ENCODE peak calls at places on chromosomes 5 and 9, in ten cellular contexts. One of them, this sample, is unnamed. For H3K4me1, the result is how much of the 10 kb centered on the place peaks cover.

GRCh38 chr9:134316444-134317160 is 9.7 kb upstream of the RXRA start:
- DNase-seq in endodermal cell: no peak
- DNase-seq in esophagus squamous epithelium: no peak
- DNase-seq in A549: no peak
- DNase-seq in stomach: no peak
- DNase-seq in adrenal gland: no peak
- DNase-seq in aorta: peak
- DNase-seq in naive thymus-derived CD4-positive, alpha-beta T cell: peak
- DNase-seq in spleen: peak
- DNase-seq in ovary: peak
- DNase-seq in this sample: no peak

GRCh38 chr9:92328225-92328624 is 2.5 kb downstream of the CENPP start:
- DNase-seq in naive thymus-derived CD4-positive, alpha-beta T cell: no peak
- DNase-seq in spleen: no peak
- DNase-seq in stomach: no peak
- DNase-seq in adrenal gland: no peak
- DNase-seq in A549: peak
- DNase-seq in endodermal cell: no peak
- DNase-seq in aorta: no peak
- DNase-seq in ovary: no peak
- DNase-seq in esophagus squamous epithelium: no peak
- DNase-seq in this sample: no peak

GRCh38 chr5:25414746-25415145 is 770.0 kb upstream of the CDH10 start:
- DNase-seq in endodermal cell: no peak
- DNase-seq in A549: no peak
- DNase-seq in aorta: no peak
- DNase-seq in naive thymus-derived CD4-positive, alpha-beta T cell: no peak
- DNase-seq in adrenal gland: no peak
- DNase-seq in stomach: no peak
- DNase-seq in spleen: no peak
- DNase-seq in ovary: no peak
- DNase-seq in esophagus squamous epithelium: no peak
- DNase-seq in this sample: no peak

GRCh38 chr5:170585278-170585677 is 81.5 kb downstream of the KCNIP1 start:
- DNase-seq in adrenal gland: no peak
- DNase-seq in esophagus squamous epithelium: no peak
- DNase-seq in spleen: no peak
- DNase-seq in stomach: no peak
- DNase-seq in ovary: no peak
- DNase-seq in A549: no peak
- DNase-seq in aorta: no peak
- DNase-seq in endodermal cell: no peak
- DNase-seq in naive thymus-derived CD4-positive, alpha-beta T cell: no peak
- DNase-seq in this sample: no peak

GRCh38 chr5:72231989-72232703 is 87.9 kb downstream of the MRPS27 start:
- DNase-seq in aorta: no peak
- DNase-seq in naive thymus-derived CD4-positive, alpha-beta T cell: no peak
- DNase-seq in A549: no peak
- DNase-seq in ovary: no peak
- DNase-seq in stomach: no peak
- DNase-seq in esophagus squamous epithelium: no peak
- DNase-seq in spleen: no peak
- DNase-seq in adrenal gland: no peak
- DNase-seq in endodermal cell: no peak
- DNase-seq in this sample: no peak

GRCh38 chr5:142079243-142079642 is 29.3 kb upstream of the NDFIP1 start:
- DNase-seq in naive thymus-derived CD4-positive, alpha-beta T cell: no peak
- DNase-seq in esophagus squamous epithelium: no peak
- DNase-seq in aorta: no peak
- DNase-seq in A549: no peak
- DNase-seq in spleen: no peak
- DNase-seq in ovary: no peak
- DNase-seq in adrenal gland: no peak
- DNase-seq in endodermal cell: peak
- DNase-seq in stomach: no peak
- DNase-seq in this sample: no peak

GRCh38 chr9:123058834-123059233 is 25.4 kb downstream of the GPR21 start:
- DNase-seq in stomach: no peak
- DNase-seq in spleen: no peak
- DNase-seq in endodermal cell: no peak
- DNase-seq in esophagus squamous epithelium: no peak
- DNase-seq in naive thymus-derived CD4-positive, alpha-beta T cell: no peak
- DNase-seq in aorta: no peak
- DNase-seq in adrenal gland: no peak
- DNase-seq in ovary: no peak
- DNase-seq in A549: no peak
- DNase-seq in this sample: no peak

GRCh38 chr5:41122459-41122858 is 51.3 kb upstream of the MROH2B start:
- DNase-seq in adrenal gland: no peak
- DNase-seq in spleen: no peak
- DNase-seq in endodermal cell: peak
- DNase-seq in A549: no peak
- DNase-seq in aorta: no peak
- DNase-seq in esophagus squamous epithelium: no peak
- DNase-seq in ovary: no peak
- DNase-seq in stomach: no peak
- DNase-seq in naive thymus-derived CD4-positive, alpha-beta T cell: no peak
- DNase-seq in this sample: no peak

GRCh38 chr5:152349683-152350526 is 55.2 kb downstream of the NMUR2 start:
- DNase-seq in adrenal gland: peak
- DNase-seq in A549: peak
- DNase-seq in ovary: no peak
- DNase-seq in stomach: peak
- DNase-seq in naive thymus-derived CD4-positive, alpha-beta T cell: no peak
- DNase-seq in aorta: peak
- DNase-seq in spleen: no peak
- DNase-seq in endodermal cell: peak
- DNase-seq in esophagus squamous epithelium: no peak
- DNase-seq in this sample: no peak

GRCh38 chr5:13771011-13771571 is 173.4 kb downstream of the DNAH5 start:
- DNase-seq in aorta: no peak
- DNase-seq in spleen: no peak
- DNase-seq in ovary: no peak
- DNase-seq in esophagus squamous epithelium: no peak
- DNase-seq in adrenal gland: no peak
- DNase-seq in stomach: no peak
- DNase-seq in endodermal cell: no peak
- DNase-seq in A549: no peak
- DNase-seq in naive thymus-derived CD4-positive, alpha-beta T cell: no peak
- DNase-seq in this sample: no peak

GRCh38 chr5:160970605-160971191 is 118.7 kb upstream of the ATP10B start:
- DNase-seq in ovary: no peak
- DNase-seq in aorta: no peak
- DNase-seq in adrenal gland: no peak
- DNase-seq in A549: no peak
- DNase-seq in naive thymus-derived CD4-positive, alpha-beta T cell: no peak
- DNase-seq in endodermal cell: no peak
- DNase-seq in stomach: no peak
- DNase-seq in esophagus squamous epithelium: no peak
- DNase-seq in spleen: no peak
- DNase-seq in this sample: no peak

GRCh38 chr9:124222109-124222508 is 35.6 kb upstream of the NEK6 start:
- DNase-seq in ovary: no peak
- DNase-seq in spleen: peak
- DNase-seq in aorta: no peak
- DNase-seq in endodermal cell: peak
- DNase-seq in A549: no peak
- DNase-seq in naive thymus-derived CD4-positive, alpha-beta T cell: no peak
- DNase-seq in esophagus squamous epithelium: no peak
- DNase-seq in stomach: no peak
- DNase-seq in adrenal gland: no peak
- DNase-seq in this sample: no peak

GRCh38 chr9:124219290-124219605 is 38.5 kb upstream of the NEK6 start:
- DNase-seq in stomach: no peak
- DNase-seq in endodermal cell: peak
- DNase-seq in adrenal gland: no peak
- DNase-seq in spleen: peak
- DNase-seq in A549: no peak
- DNase-seq in esophagus squamous epithelium: no peak
- DNase-seq in naive thymus-derived CD4-positive, alpha-beta T cell: no peak
- DNase-seq in ovary: no peak
- DNase-seq in aorta: no peak
- DNase-seq in this sample: no peak

GRCh38 chr9:124221685-124222084 is 36.1 kb upstream of the NEK6 start:
- DNase-seq in aorta: no peak
- DNase-seq in spleen: peak
- DNase-seq in ovary: no peak
- DNase-seq in naive thymus-derived CD4-positive, alpha-beta T cell: no peak
- DNase-seq in adrenal gland: no peak
- DNase-seq in esophagus squamous epithelium: no peak
- DNase-seq in stomach: no peak
- DNase-seq in A549: no peak
- DNase-seq in endodermal cell: no peak
- DNase-seq in this sample: no peak

GRCh38 chr9:124218438-124219289 is 39.1 kb upstream of the NEK6 start:
- DNase-seq in A549: peak
- DNase-seq in esophagus squamous epithelium: no peak
- DNase-seq in ovary: no peak
- DNase-seq in stomach: peak
- DNase-seq in spleen: peak
- DNase-seq in aorta: no peak
- DNase-seq in endodermal cell: peak
- DNase-seq in naive thymus-derived CD4-positive, alpha-beta T cell: no peak
- DNase-seq in adrenal gland: no peak
- DNase-seq in this sample: no peak

GRCh38 chr9:124220551-124221451 is 36.9 kb upstream of the NEK6 start:
- DNase-seq in aorta: no peak
- DNase-seq in stomach: peak
- DNase-seq in esophagus squamous epithelium: no peak
- DNase-seq in endodermal cell: peak
- DNase-seq in spleen: peak
- DNase-seq in ovary: no peak
- DNase-seq in naive thymus-derived CD4-positive, alpha-beta T cell: no peak
- DNase-seq in adrenal gland: no peak
- DNase-seq in A549: peak
- DNase-seq in this sample: no peak
- H3K4me1 ChIP-seq in aorta: under half
- H3K4me1 ChIP-seq in stomach: half or more
- H3K4me1 ChIP-seq in esophagus squamous epithelium: half or more
- H3K4me1 ChIP-seq in endodermal cell: under half
- H3K4me1 ChIP-seq in spleen: half or more
- H3K4me1 ChIP-seq in ovary: under half
- H3K4me1 ChIP-seq in naive thymus-derived CD4-positive, alpha-beta T cell: under half
- H3K4me1 ChIP-seq in adrenal gland: under half
- H3K4me1 ChIP-seq in A549: under half
- H3K4me1 ChIP-seq in this sample: under half

GRCh38 chr5:123450641-123451421 is 27.6 kb upstream of the CEP120 start:
- DNase-seq in naive thymus-derived CD4-positive, alpha-beta T cell: no peak
- DNase-seq in A549: no peak
- DNase-seq in adrenal gland: no peak
- DNase-seq in endodermal cell: no peak
- DNase-seq in aorta: no peak
- DNase-seq in spleen: no peak
- DNase-seq in esophagus squamous epithelium: no peak
- DNase-seq in ovary: no peak
- DNase-seq in stomach: no peak
- DNase-seq in this sample: no peak

GRCh38 chr5:123448017-123448617 is 24.9 kb upstream of the CEP120 start:
- DNase-seq in esophagus squamous epithelium: no peak
- DNase-seq in spleen: no peak
- DNase-seq in aorta: no peak
- DNase-seq in A549: no peak
- DNase-seq in ovary: no peak
- DNase-seq in endodermal cell: no peak
- DNase-seq in naive thymus-derived CD4-positive, alpha-beta T cell: no peak
- DNase-seq in stomach: no peak
- DNase-seq in adrenal gland: no peak
- DNase-seq in this sample: no peak

GRCh38 chr5:123449424-123449823 is 26.2 kb upstream of the CEP120 start:
- DNase-seq in naive thymus-derived CD4-positive, alpha-beta T cell: no peak
- DNase-seq in ovary: no peak
- DNase-seq in stomach: no peak
- DNase-seq in esophagus squamous epithelium: no peak
- DNase-seq in A549: no peak
- DNase-seq in endodermal cell: no peak
- DNase-seq in aorta: no peak
- DNase-seq in spleen: no peak
- DNase-seq in adrenal gland: no peak
- DNase-seq in this sample: no peak

GRCh38 chr5:123448743-123449142 is 25.5 kb upstream of the CEP120 start:
- DNase-seq in aorta: no peak
- DNase-seq in esophagus squamous epithelium: no peak
- DNase-seq in stomach: no peak
- DNase-seq in A549: no peak
- DNase-seq in spleen: no peak
- DNase-seq in naive thymus-derived CD4-positive, alpha-beta T cell: no peak
- DNase-seq in endodermal cell: no peak
- DNase-seq in adrenal gland: no peak
- DNase-seq in ovary: no peak
- DNase-seq in this sample: no peak

DNA sequence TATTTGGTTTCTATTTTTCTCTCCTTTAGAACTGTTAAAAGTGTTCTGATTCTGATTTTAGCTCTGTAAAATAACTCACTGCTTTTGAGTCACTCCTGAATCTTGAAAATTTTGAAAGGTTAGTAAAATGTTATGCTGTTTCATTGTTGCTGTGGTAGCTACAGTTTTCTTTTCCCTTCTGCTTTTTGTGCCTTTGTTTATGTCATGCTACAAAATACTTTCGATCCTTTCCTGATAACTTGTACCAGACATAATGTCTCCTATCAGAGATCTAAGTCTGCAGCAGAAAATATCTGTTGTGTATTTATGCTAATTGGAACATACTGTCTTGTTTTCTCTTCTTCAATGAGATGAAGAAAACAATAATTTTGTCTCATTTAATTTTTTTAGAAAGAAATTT is 26.9 kb upstream of the CEP120 start:
- DNase-seq in stomach: no peak
- DNase-seq in A549: no peak
- DNase-seq in endodermal cell: no peak
- DNase-seq in esophagus squamous epithelium: no peak
- DNase-seq in spleen: no peak
- DNase-seq in naive thymus-derived CD4-positive, alpha-beta T cell: no peak
- DNase-seq in aorta: no peak
- DNase-seq in adrenal gland: no peak
- DNase-seq in ovary: no peak
- DNase-seq in this sample: no peak
- H3K4me1 ChIP-seq in stomach: under half
- H3K4me1 ChIP-seq in A549: under half
- H3K4me1 ChIP-seq in endodermal cell: under half
- H3K4me1 ChIP-seq in esophagus squamous epithelium: under half
- H3K4me1 ChIP-seq in spleen: under half
- H3K4me1 ChIP-seq in naive thymus-derived CD4-positive, alpha-beta T cell: under half
- H3K4me1 ChIP-seq in aorta: under half
- H3K4me1 ChIP-seq in adrenal gland: under half
- H3K4me1 ChIP-seq in ovary: under half
- H3K4me1 ChIP-seq in this sample: under half

GRCh38 chr5:177497297-177498012 is at the start of gene PDLIM7:
- DNase-seq in adrenal gland: peak
- DNase-seq in esophagus squamous epithelium: peak
- DNase-seq in ovary: peak
- DNase-seq in aorta: peak
- DNase-seq in stomach: peak
- DNase-seq in A549: peak
- DNase-seq in spleen: peak
- DNase-seq in endodermal cell: peak
- DNase-seq in naive thymus-derived CD4-positive, alpha-beta T cell: peak
- DNase-seq in this sample: peak
- H3K4me1 ChIP-seq in adrenal gland: under half
- H3K4me1 ChIP-seq in esophagus squamous epithelium: half or more
- H3K4me1 ChIP-seq in ovary: under half
- H3K4me1 ChIP-seq in aorta: under half
- H3K4me1 ChIP-seq in stomach: half or more
- H3K4me1 ChIP-seq in A549: half or more
- H3K4me1 ChIP-seq in spleen: half or more
- H3K4me1 ChIP-seq in endodermal cell: under half
- H3K4me1 ChIP-seq in naive thymus-derived CD4-positive, alpha-beta T cell: under half
- H3K4me1 ChIP-seq in this sample: under half

GRCh38 chr5:120614512-120614911 is 150.4 kb downstream of the PRR16 start:
- DNase-seq in ovary: no peak
- DNase-seq in endodermal cell: no peak
- DNase-seq in aorta: no peak
- DNase-seq in spleen: no peak
- DNase-seq in A549: no peak
- DNase-seq in esophagus squamous epithelium: no peak
- DNase-seq in adrenal gland: no peak
- DNase-seq in naive thymus-derived CD4-positive, alpha-beta T cell: no peak
- DNase-seq in stomach: no peak
- DNase-seq in this sample: no peak
- H3K4me1 ChIP-seq in ovary: under half
- H3K4me1 ChIP-seq in endodermal cell: under half
- H3K4me1 ChIP-seq in aorta: under half
- H3K4me1 ChIP-seq in spleen: under half
- H3K4me1 ChIP-seq in A549: under half
- H3K4me1 ChIP-seq in esophagus squamous epithelium: under half
- H3K4me1 ChIP-seq in adrenal gland: under half
- H3K4me1 ChIP-seq in naive thymus-derived CD4-positive, alpha-beta T cell: under half
- H3K4me1 ChIP-seq in stomach: under half
- H3K4me1 ChIP-seq in this sample: under half